ENCODE peak calls at places on chromosome 9, in five cellular contexts. H, V, E, W and N are unnamed samples.

GRCh38 chr9:72315089-72315509 is 49.9 kb downstream of the ZFAND5 start:
- DNase-seq in H (peak), V (peak), E (peak), W (no peak), N (peak)

GRCh38 chr9:124665391-124666058 is 105.6 kb downstream of the NR6A1 start:
- DNase-seq in H (no peak), V (no peak), E (no peak), W (no peak), N (no peak)

GRCh38 chr9:81565609-81566008 is 123.7 kb downstream of the TLE1 start:
- DNase-seq in H (no peak), V (no peak), E (no peak), W (no peak), N (no peak)

GRCh38 chr9:97411789-97412627 is at the start of gene TDRD7:
- DNase-seq in H (peak), V (peak), E (peak), W (peak), N (peak)

GRCh38 chr9:97559111-97559514 is 57.6 kb downstream of the TMOD1 start:
- DNase-seq in H (peak), V (no peak), E (no peak), W (no peak), N (no peak)

GRCh38 chr9:22031664-22032411 is 22.7 kb upstream of the CDKN2B start:
- DNase-seq in H (no peak), V (no peak), E (no peak), W (no peak), N (no peak)

GRCh38 chr9:86735772-86736458 is 211.4 kb downstream of the GAS1 start:
- DNase-seq in H (no peak), V (no peak), E (no peak), W (no peak), N (no peak)

GRCh38 chr9:75803130-75803529 is 87.3 kb upstream of the PCSK5 start:
- DNase-seq in H (no peak), V (no peak), E (no peak), W (no peak), N (no peak)

GRCh38 chr9:98231770-98232478 is 23.5 kb downstream of the TBC1D2 start:
- DNase-seq in H (no peak), V (no peak), E (no peak), W (no peak), N (peak)

GRCh38 chr9:111959468-111959941 is 62.9 kb downstream of the UGCG start:
- DNase-seq in H (no peak), V (no peak), E (peak), W (no peak), N (no peak)

GRCh38 chr9:137236936-137237421 is 4.1 kb upstream of the TUBB4B start:
- DNase-seq in H (no peak), V (no peak), E (no peak), W (no peak), N (no peak)

GRCh38 chr9:124359841-124360240 is 55.4 kb downstream of the PSMB7 start:
- DNase-seq in H (no peak), V (no peak), E (no peak), W (no peak), N (no peak)

GRCh38 chr9:6305954-6306563 is 22.1 kb upstream of the TPD52L3 start:
- DNase-seq in H (no peak), V (no peak), E (no peak), W (no peak), N (no peak)

DNA sequence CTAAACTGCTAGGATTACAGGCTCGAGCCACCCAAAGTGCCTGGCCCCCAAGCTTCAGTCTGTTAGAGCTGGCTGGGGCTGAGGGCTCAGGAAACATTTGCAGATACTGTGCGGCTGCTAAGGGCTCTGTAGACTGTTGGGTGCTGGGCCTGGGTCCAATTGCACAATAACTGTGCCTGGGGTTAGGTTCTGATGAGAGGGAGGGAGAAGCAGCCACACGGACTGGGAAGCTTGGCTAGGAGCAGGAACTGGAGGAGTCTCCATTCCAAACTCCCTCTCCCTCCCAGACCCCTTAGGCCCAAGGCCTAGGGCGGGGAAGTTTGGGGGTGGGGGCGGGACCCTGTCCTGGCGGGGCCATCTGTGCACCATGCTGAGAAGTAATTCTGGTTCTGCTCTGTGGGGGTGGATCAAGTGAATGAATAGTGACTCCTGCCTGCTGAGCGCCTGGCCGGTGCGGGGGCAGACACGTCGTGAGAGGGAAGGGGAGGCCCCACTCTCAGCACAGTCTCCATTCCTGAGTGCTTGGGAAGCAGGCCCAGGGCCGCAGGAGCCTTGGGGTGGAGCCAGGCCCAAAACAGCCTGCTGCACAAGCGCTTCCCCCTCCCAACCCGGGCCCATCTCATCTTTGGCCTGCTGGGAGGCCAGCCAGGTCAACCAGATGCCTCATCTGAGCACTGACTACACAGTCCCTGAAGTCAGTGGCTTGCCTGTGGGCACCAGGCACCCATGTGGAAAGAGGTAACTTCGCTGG is 1.5 kb downstream of the ASS1 start:
- DNase-seq in H (peak), V (peak), E (peak), W (no peak), N (peak)
- H3K4me3 ChIP-seq in H (peak), V (peak), E (peak), W (no peak), N (peak)

GRCh38 chr9:2022560-2022959 is 7.4 kb downstream of the SMARCA2 start:
- DNase-seq in H (no peak), V (no peak), E (no peak), W (peak), N (no peak)
- H3K27ac ChIP-seq in H (no peak), V (no peak), E (no peak), W (peak), N (no peak)

GRCh38 chr9:136219276-136219675 is 14.3 kb upstream of the LHX3 start:
- DNase-seq in H (no peak), V (no peak), E (no peak), W (no peak), N (no peak)

GRCh38 chr9:136218673-136219072 is 13.7 kb upstream of the LHX3 start:
- DNase-seq in H (no peak), V (no peak), E (no peak), W (no peak), N (no peak)

GRCh38 chr9:136218271-136218670 is 13.3 kb upstream of the LHX3 start:
- DNase-seq in H (no peak), V (no peak), E (no peak), W (no peak), N (no peak)

GRCh38 chr9:136213733-136214132 is 8.8 kb upstream of the LHX3 start:
- DNase-seq in H (no peak), V (no peak), E (no peak), W (no peak), N (no peak)

DNA sequence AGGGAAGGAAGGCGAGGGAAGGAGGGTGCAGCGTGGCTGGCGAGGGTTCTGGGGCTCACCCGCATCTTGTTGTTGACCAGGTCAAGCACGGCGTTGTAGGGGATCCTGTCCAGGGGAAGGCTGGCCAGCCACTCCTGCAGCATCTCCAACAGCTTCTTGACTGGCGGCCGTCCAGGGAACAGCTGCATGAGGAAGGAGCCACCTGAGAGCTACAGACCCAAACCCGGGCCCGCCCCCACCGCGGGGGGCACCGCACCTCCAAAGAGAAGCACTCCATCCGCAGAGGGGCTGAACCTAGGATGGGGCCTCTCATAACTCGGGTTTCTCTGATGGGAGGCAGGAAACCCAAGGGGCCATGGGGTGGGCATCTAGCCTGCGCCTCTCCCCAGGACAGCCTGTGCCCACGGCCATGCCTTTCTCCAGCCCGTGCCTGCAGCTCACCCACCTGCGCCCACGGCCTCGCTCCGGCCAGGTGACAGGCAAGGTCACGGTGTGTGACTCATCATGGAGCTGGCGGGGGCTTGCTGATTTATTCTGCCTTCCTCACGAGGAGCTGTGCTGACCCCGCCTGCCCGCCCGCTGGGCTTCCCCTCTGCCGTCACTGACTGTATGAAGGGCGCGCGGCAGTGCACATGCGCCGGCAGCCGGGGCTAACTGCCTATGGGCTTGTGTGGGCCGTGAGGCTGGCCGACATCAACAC is 11.8 kb upstream of the LHX3 start:
- DNase-seq in H (no peak), V (no peak), E (no peak), W (no peak), N (no peak)
- H3K4me3 ChIP-seq in H (no peak), V (no peak), E (no peak), W (no peak), N (no peak)

GRCh38 chr9:110021891-110022290 is 186.1 kb downstream of the C9orf152 start:
- DNase-seq in H (no peak), V (no peak), E (no peak), W (no peak), N (no peak)
- H3K27ac ChIP-seq in H (no peak), V (no peak), E (no peak), W (no peak), N (peak)

GRCh38 chr9:125749951-125750655 is 2.9 kb downstream of the PBX3 start:
- DNase-seq in H (no peak), V (no peak), E (no peak), W (no peak), N (no peak)
- H3K4me3 ChIP-seq in H (peak), V (peak), E (no peak), W (no peak), N (no peak)

DNA sequence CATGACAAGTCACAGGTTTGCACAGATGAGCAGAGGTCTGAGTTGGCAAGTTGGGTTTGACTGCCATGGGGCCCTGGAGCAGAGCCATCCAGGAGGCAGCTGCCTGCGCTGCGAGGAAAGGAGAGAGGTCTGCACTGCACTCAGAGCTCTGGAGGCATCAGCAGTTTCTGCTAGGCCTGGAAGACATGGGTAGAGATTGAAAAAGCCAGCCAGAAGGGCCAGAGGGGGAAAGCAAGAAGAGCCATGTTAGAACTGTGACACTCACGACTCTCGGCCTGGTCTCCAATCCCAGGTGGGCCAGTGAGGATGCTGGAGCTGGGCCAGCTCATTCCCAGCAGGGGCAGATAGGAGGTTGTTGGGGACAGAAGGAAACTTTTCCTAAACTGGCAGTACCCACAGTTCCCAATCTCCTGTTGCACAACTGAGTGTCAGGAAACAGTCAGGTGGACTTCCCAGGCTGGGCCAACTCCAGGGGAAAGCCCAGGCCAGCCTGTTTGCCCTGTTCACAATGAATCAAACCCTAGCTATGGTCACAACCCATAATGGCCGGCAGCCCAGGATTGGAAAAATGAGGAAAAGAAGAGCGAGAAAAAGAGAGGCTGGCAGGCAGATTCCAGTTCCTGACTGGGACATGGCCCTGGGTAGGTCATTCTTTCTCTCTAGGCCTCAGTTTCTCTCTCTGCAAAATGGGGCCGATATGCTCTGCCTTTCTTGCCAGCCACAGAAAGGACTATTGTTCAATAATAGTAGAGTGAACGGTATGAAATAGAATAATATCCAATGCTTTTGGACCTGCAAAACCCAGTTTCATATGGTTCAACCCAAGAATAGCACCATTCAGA is 7.8 kb upstream of the ORM1 start:
- DNase-seq in H (peak), V (peak), E (no peak), W (no peak), N (peak)
- H3K27ac ChIP-seq in H (no peak), V (no peak), E (no peak), W (no peak), N (no peak)